ENCODE peak calls at places on chromosomes 16 and 17, in four cellular contexts. F is CD8-positive, alpha-beta T cell; S is RWPE1; B is endothelial cell. Y is an unnamed sample.

GRCh38 chr16:72945611-72946010 is 102.3 kb downstream of the ZFHX3 start:
- DNase-seq in F (no peak), S (no peak), B (no peak), Y (no peak)

GRCh38 chr17:58306131-58306951 is 22.3 kb downstream of the TSPOAP1 start:
- DNase-seq in F (no peak), S (no peak), B (no peak), Y (no peak)

GRCh38 chr16:901715-902601 is 68.8 kb downstream of the LMF1 start:
- DNase-seq in F (no peak), S (no peak), B (no peak), Y (no peak)

GRCh38 chr16:55033225-55034156 is 102.8 kb downstream of the IRX5 start:
- DNase-seq in F (no peak), S (no peak), B (no peak), Y (no peak)

GRCh38 chr16:35908942-35909341 is 2449.5 kb downstream of the TP53TG3F start:
- DNase-seq in F (no peak), S (no peak), B (no peak), Y (no peak)

GRCh38 chr16:27289669-27290068 is 21.1 kb upstream of the NSMCE1 start:
- DNase-seq in F (no peak), S (no peak), B (no peak), Y (no peak)

GRCh38 chr17:49193513-49194296 is 16.7 kb downstream of the GNGT2 start:
- DNase-seq in F (no peak), S (peak; percentile 20), B (peak; percentile 26), Y (peak; percentile 58)

GRCh38 chr16:81519298-81520150 is 74.9 kb downstream of the CMIP start:
- DNase-seq in F (no peak), S (no peak), B (no peak), Y (no peak)

GRCh38 chr16:10210979-10211378 is 28.8 kb upstream of the GRIN2A start:
- DNase-seq in F (no peak), S (no peak), B (no peak), Y (no peak)

GRCh38 chr16:86761117-86761971 is 183.0 kb downstream of the FOXL1 start:
- DNase-seq in F (peak; percentile 25), S (peak; percentile 50), B (peak; percentile 79), Y (peak; percentile 53)

GRCh38 chr16:89442990-89443726 is 47.2 kb downstream of the ANKRD11 start:
- DNase-seq in F (no peak), S (peak; percentile 95), B (no peak), Y (no peak)

GRCh38 chr17:72514321-72514861 is 393.6 kb downstream of the SOX9 start:
- DNase-seq in F (no peak), S (no peak), B (no peak), Y (no peak)

GRCh38 chr16:47461598-47462266 is 601 bp downstream of the PHKB start:
- DNase-seq in F (peak; percentile 2), S (peak; percentile 44), B (peak; percentile 54), Y (peak; percentile 44)

GRCh38 chr17:78798695-78799559 is 16.9 kb upstream of the CYTH1 start:
- DNase-seq in F (no peak), S (no peak), B (no peak), Y (peak; percentile 66)

GRCh38 chr16:59973966-59974365 is 1239.8 kb upstream of the GOT2 start:
- DNase-seq in F (no peak), S (peak; percentile 48), B (no peak), Y (no peak)

GRCh38 chr16:80932725-80933124 is 74.0 kb downstream of the CMC2 start:
- DNase-seq in F (no peak), S (peak; percentile 34), B (no peak), Y (no peak)

GRCh38 chr16:58494981-58495860 is 4.7 kb upstream of the NDRG4 start:
- DNase-seq in F (no peak), S (peak; percentile 89), B (peak; percentile 76), Y (peak; percentile 92)

GRCh38 chr17:36941265-36942021 is 4.2 kb downstream of the LHX1 start:
- DNase-seq in F (no peak), S (no peak), B (no peak), Y (peak; percentile 49)

GRCh38 chr17:77476920-77477805 is 336.4 kb downstream of the SEC14L1 start:
- DNase-seq in F (no peak), S (peak; percentile 96), B (no peak), Y (no peak)
- TF ChIP-seq CTCF in F (no peak), S (no peak), B (no peak), Y (no peak)

GRCh38 chr17:2948721-2949468 is 114.5 kb downstream of the OR1D5 start:
- DNase-seq in F (no peak), S (no peak), B (no peak), Y (no peak)

GRCh38 chr17:2949469-2950044 is 113.8 kb downstream of the OR1D5 start:
- DNase-seq in F (no peak), S (peak; percentile 77), B (no peak), Y (no peak)

GRCh38 chr17:2952174-2952845 is 111.1 kb downstream of the OR1D5 start:
- DNase-seq in F (no peak), S (no peak), B (no peak), Y (no peak)

GRCh38 chr17:2947996-2948550 is 115.3 kb downstream of the OR1D5 start:
- DNase-seq in F (no peak), S (no peak), B (no peak), Y (no peak)

DNA sequence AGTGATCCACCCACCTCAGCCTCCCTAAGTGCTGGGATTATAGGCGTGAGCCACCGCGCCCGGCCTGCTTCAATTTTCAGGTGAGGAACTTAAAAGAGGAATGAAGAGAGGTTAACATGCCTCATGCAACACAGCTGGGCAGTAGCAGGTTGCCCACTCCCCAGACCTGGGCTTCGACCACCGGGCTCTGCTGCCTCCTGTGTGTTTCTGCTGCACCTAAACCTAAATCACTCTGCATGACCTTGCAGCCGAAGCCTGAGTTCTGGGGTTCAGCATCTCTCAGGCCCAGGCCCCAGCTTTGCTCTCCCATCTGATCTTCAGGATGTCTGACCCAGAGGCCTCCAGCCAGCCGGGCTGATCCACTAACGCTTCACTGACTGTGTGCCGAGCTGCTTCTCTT is 112.6 kb downstream of the OR1D5 start:
- DNase-seq in F (no peak), S (no peak), B (no peak), Y (no peak)
- TF ChIP-seq CTCF in F (no peak), S (no peak), B (no peak), Y (no peak)

GRCh38 chr17:43170766-43171681 is at the start of gene NBR1:
- DNase-seq in F (peak; percentile 88), S (peak; percentile 99), B (peak; percentile 91), Y (peak; percentile 94)
- TF ChIP-seq CTCF in F (no peak), S (no peak), B (no peak), Y (peak; percentile 35)

DNA sequence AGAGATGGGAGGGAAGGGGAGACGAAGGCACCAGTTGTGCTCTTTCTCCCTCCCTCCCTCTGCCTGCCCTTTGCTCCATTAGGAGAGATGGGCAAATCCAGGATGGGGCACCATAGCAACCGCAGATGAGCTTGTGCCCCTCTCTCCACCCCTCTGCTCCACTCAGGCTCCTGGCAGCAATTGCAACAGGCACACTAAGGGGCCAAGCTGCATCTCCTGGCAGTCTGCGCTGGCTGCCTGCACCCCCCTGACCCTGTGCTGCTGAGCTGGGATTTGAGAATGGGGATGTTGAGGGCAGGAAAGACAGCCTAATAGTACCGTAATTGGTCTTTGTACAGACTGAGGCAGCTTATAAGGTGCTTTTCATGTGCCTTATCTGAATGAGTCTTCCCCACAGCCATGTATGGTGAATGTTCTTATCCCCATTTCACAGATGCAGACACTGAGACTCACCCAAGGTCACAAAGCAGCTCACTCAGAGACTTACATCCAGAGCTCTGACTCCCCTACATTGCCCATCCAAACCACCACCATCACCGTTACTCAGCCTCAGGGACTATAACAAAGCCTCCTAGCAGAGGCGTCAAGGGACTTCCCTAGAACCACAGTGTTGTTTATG is 480 bp upstream of the GPR179 start:
- DNase-seq in F (no peak), S (no peak), B (no peak), Y (no peak)
- TF ChIP-seq CTCF in F (no peak), S (no peak), B (no peak), Y (no peak)

DNA sequence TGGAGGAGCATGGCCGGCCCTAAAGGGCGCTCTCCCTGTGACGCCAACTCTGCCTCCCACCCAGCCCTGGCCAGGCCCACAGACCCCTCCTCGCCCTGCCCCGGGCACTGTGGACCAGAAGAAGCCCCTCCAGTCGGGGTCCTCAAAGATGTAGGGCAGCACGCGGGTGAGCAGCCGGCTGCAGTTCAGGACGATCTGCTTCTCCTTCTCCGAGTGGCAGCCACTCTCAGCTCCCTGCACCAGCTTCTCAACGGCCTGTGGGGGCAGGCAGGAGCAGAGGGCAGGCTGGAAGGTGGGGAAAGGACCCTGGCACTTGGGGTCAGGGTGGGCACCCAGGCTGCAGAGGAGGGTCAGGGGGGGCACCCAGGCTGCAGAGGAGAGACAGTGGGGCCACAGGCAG is 8.9 kb downstream of the HID1 start:
- DNase-seq in F (no peak), S (no peak), B (no peak), Y (no peak)
- TF ChIP-seq CTCF in F (no peak), S (no peak), B (no peak), Y (no peak)

DNA sequence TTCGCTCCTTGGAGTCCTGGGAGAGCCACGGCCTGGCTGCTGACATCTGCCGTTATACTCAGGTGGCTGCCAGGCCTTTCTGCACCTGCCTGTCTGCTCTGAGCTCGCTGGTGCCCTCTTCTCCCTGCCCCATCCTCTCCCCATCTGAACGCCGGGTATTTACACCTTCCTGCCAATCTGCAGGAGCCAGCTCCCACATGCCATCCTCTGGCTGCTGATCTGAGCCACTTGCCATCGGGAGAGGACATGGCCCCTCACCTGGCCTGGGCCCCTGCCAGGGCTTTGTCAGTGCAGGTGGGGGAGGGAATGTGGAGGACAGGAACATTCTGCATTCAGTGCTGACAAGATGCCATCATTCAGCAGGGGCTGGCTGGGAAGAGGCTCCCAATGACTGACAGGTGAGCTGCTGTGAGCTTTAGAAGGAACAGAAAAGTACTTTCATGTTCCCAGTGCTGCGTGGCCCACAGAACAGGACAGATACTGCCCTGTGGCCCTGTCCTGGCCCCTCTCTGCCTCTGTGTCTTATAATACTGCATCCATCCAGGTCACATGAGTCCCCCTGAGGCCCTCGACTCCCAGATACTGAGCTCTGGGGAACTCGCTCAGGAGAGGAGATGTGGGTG is 96.3 kb upstream of the ZNF469 start:
- DNase-seq in F (no peak), S (no peak), B (no peak), Y (no peak)
- TF ChIP-seq CTCF in F (no peak), S (no peak), B (no peak), Y (no peak)

GRCh38 chr17:29746669-29747068 is 124.0 kb upstream of the CORO6 start:
- DNase-seq in F (no peak), S (no peak), B (no peak), Y (no peak)
- TF ChIP-seq CTCF in F (no peak), S (no peak), B (no peak), Y (no peak)

GRCh38 chr17:77783991-77784820 is 174.3 kb upstream of the TNRC6C start:
- DNase-seq in F (peak; percentile 54), S (no peak), B (no peak), Y (peak; percentile 42)
- TF ChIP-seq CTCF in F (no peak), S (no peak), B (no peak), Y (no peak)